ENCODE peak calls at places on chromosomes 4 and X, in five cellular contexts. W, I, Z, H and V are unnamed samples.

GRCh38 chr4:84451546-84451945 is 47.5 kb downstream of the NKX6-1 start:
- DNase-seq in W (no peak), I (no peak), Z (peak), H (peak), V (peak)

GRCh38 chr4:11537846-11538245 is 109.2 kb upstream of the HS3ST1 start:
- DNase-seq in W (no peak), I (no peak), Z (no peak), H (no peak), V (no peak)

GRCh38 chr4:89586864-89587263 is 250.1 kb downstream of the SNCA start:
- DNase-seq in Z (peak), H (peak), I (peak), W (no peak), V (no peak)

GRCh38 chrX:41600266-41600665 is 88.5 kb upstream of the GPR34 start:
- DNase-seq in H (peak), Z (no peak), W (no peak), I (peak), V (peak)

GRCh38 chr4:172887959-172888358 is 280.7 kb upstream of the GALNT7 start:
- DNase-seq in Z (no peak), H (no peak), I (no peak), W (no peak), V (no peak)

GRCh38 chrX:44708470-44708869 is 135.4 kb upstream of the DUSP21 start:
- DNase-seq in W (no peak), I (no peak), Z (no peak), H (no peak), V (no peak)

GRCh38 chr4:87051121-87051713 is 116.4 kb downstream of the AFF1 start:
- DNase-seq in Z (peak), W (no peak), H (no peak), I (no peak), V (no peak)

GRCh38 chrX:34656842-34657780 is at the start of gene TMEM47:
- DNase-seq in I (peak), H (peak), W (peak), Z (peak), V (no peak)

GRCh38 chr4:123546123-123546654 is 149.6 kb downstream of the SPRY1 start:
- DNase-seq in I (no peak), Z (no peak), H (no peak), W (peak), V (peak)

GRCh38 chr4:70927502-70928139 is 25.5 kb downstream of the MOB1B start:
- DNase-seq in H (no peak), I (no peak), Z (no peak), W (no peak), V (no peak)

GRCh38 chr4:70892086-70892769 is 9.9 kb upstream of the MOB1B start:
- DNase-seq in I (no peak), Z (peak), W (peak), H (no peak), V (no peak)

GRCh38 chrX:25869761-25870160 is 268.4 kb upstream of the MAGEB18 start:
- DNase-seq in I (no peak), W (no peak), Z (no peak), H (no peak), V (peak)

GRCh38 chrX:47384502-47384901 is 14.1 kb downstream of the ZNF157 start:
- DNase-seq in Z (peak), I (peak), W (peak), H (peak), V (peak)

GRCh38 chr4:54813674-54814073 is 155.9 kb downstream of the KIT start:
- DNase-seq in H (no peak), Z (no peak), I (no peak), W (no peak), V (no peak)

GRCh38 chr4:95289028-95289634 is 259.6 kb downstream of the UNC5C start:
- DNase-seq in I (no peak), W (no peak), H (no peak), Z (peak), V (peak)

GRCh38 chr4:74157116-74157742 is 689 bp upstream of the MTHFD2L start:
- DNase-seq in H (peak), I (peak), Z (peak), W (no peak), V (no peak)

GRCh38 chr4:24065974-24066373 is 176.1 kb upstream of the PPARGC1A start:
- DNase-seq in H (no peak), I (no peak), W (no peak), Z (no peak), V (no peak)

GRCh38 chr4:30718889-30719252 is 1.3 kb upstream of the PCDH7 start:
- DNase-seq in Z (peak), W (no peak), I (no peak), H (no peak), V (peak)

GRCh38 chrX:73021361-73022092 is 18.8 kb downstream of the PABPC1L2B start:
- DNase-seq in W (no peak), H (no peak), I (no peak), Z (no peak), V (no peak)

GRCh38 chr4:189062047-189062820 is 878.4 kb upstream of the FRG1 start:
- DNase-seq in H (no peak), I (no peak), Z (no peak), W (no peak), V (no peak)

GRCh38 chr4:25350561-25350960 is 26.5 kb upstream of the ANAPC4 start:
- DNase-seq in H (peak), W (no peak), Z (no peak), I (peak), V (no peak)

GRCh38 chrX:11533211-11533651 is 132.5 kb downstream of the ARHGAP6 start:
- DNase-seq in W (no peak), I (peak), Z (peak), H (peak), V (peak)

GRCh38 chr4:8698341-8699062 is 105.9 kb downstream of the CPZ start:
- DNase-seq in H (no peak), W (no peak), Z (no peak), I (no peak), V (no peak)

GRCh38 chr4:85489273-85489672 is 14.3 kb downstream of the ARHGAP24 start:
- DNase-seq in W (no peak), I (peak), Z (peak), H (peak), V (no peak)

GRCh38 chr4:43360296-43360695 is 467.8 kb downstream of the GRXCR1 start:
- DNase-seq in W (no peak), Z (no peak), I (no peak), H (no peak), V (no peak)

GRCh38 chr4:43943998-43944397 is 504.6 kb downstream of the KCTD8 start:
- DNase-seq in W (no peak), I (no peak), H (no peak), Z (no peak), V (no peak)

GRCh38 chr4:122577808-122578781 is 42.8 kb downstream of the IL21 start:
- DNase-seq in Z (peak), W (peak), I (peak), H (peak), V (no peak)

GRCh38 chr4:172706000-172706399 is 462.6 kb upstream of the GALNT7 start:
- DNase-seq in Z (no peak), I (no peak), W (no peak), H (no peak), V (no peak)

GRCh38 chr4:3853388-3854035 is 87.3 kb downstream of the ADRA2C start:
- DNase-seq in W (no peak), H (no peak), Z (no peak), I (no peak), V (no peak)

GRCh38 chr4:36990108-36990872 is 254.3 kb upstream of the NWD2 start:
- DNase-seq in W (no peak), I (no peak), Z (no peak), H (no peak), V (no peak)

GRCh38 chrX:47643926-47644325 is 6.4 kb downstream of the ELK1 start:
- DNase-seq in W (no peak), I (no peak), Z (peak), H (peak), V (no peak)

GRCh38 chr4:184816962-184817361 is 8.8 kb downstream of the ACSL1 start:
- DNase-seq in I (no peak), Z (no peak), H (no peak), W (no peak), V (no peak)

DNA sequence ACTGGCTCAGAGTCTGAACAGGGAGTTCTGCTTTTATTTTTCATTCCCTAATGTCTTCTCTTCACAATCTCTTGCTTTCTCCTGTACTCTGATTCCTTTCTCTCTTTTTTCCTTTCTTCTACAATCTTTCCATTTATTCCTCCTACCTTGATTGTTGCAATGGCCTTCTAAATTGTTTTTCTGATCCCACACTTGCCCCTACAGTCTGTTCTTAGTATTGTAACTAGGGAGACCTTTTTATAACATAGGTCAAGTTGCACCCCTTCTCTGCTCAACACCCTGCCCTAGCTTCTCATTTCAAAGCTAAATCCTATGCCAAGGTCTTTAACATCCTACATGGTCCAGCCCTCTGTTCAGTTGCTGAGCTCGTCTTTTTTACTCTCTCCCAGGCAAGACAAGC is 277.9 kb downstream of the GBA3 start:
- DNase-seq in Z (no peak), H (no peak), I (no peak), W (no peak), V (no peak)
- TF ChIP-seq CTCF in Z (no peak), H (no peak), I (no peak), W (no peak), V (peak)

GRCh38 chr4:153126137-153126536 is 78.1 kb upstream of the TRIM2 start:
- DNase-seq in Z (no peak), W (no peak), I (no peak), H (no peak), V (no peak)

GRCh38 chr4:153137168-153137567 is 67.1 kb upstream of the TRIM2 start:
- DNase-seq in H (peak), Z (peak), W (no peak), I (peak), V (peak)

GRCh38 chr4:153127773-153128494 is 76.3 kb upstream of the TRIM2 start:
- DNase-seq in I (peak), Z (peak), W (peak), H (peak), V (no peak)

DNA sequence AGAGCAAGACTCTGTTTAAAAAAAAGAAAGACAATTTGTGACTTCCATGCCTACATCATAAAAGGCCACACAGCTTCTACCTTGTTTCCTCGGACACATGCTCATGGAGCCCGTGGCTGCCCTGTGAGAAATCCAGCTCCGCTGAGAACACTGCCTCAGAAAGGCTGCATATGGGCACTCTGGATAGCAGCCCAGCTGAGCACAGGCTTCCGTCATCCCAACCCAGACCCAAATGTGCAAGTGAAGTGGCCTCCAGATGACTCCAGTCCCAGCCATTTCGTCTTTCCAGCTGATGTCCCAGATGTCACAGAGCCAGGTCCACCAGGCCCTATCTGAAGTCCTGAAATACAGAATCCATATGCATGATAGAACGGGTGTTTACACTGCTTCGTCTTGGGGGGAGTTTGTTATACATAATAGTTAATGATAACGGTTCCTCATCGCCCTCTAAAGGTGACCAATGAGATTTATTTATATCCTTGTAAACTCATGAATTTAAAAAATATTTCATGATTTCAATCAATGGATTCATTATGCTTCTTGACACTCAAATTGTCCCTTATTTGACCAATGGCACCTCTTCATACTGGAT is 72.7 kb upstream of the TRIM2 start:
- DNase-seq in Z (peak), W (no peak), H (peak), I (no peak), V (no peak)
- TF ChIP-seq CTCF in Z (no peak), W (no peak), H (no peak), I (peak), V (peak)

GRCh38 chr4:108650212-108651067 is at the start of gene OSTC:
- DNase-seq in I (peak), W (peak), Z (peak), H (peak), V (peak)
- TF ChIP-seq CTCF in I (peak), W (no peak), Z (peak), H (peak), V (peak)

DNA sequence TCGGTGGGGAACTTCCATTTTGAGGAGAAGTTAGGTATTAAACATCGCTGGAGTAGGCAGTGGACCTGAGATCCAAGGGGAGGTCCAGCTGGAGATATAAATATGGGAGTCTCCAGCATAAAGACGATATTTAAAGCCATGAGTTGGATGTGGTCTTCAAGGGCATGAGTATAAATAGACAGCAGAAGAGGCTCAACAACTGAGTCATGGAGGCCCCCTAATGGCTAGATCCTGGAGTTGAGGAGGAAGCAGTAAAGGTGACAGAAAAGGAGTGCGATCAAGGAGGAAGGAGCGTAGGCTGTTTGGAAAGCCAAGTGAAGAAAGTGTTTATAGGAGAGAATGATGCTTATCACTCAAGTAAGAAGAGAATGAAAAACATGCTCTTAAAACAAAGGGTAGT is 18.1 kb upstream of the APBB2 start:
- DNase-seq in H (no peak), W (no peak), I (no peak), Z (no peak), V (no peak)
- TF ChIP-seq CTCF in H (no peak), W (no peak), I (no peak), Z (no peak), V (peak)